ENCODE peak calls at places on chromosome 3, in six cellular contexts. U, Y, X, A, L and W are unnamed samples.

GRCh38 chr3:109803274-109803673 is 465.9 kb upstream of the DPPA4 start:
- DNase-seq in X (no peak), Y (no peak), U (no peak), A (peak; percentile 38), L (no peak), W (no peak)

GRCh38 chr3:145243875-145244274 is 917.1 kb downstream of the PLOD2 start:
- DNase-seq in Y (peak; percentile 85), L (no peak), A (peak; percentile 37), U (no peak), X (no peak), W (peak; percentile 96)

GRCh38 chr3:15636028-15636709 is 34.6 kb downstream of the BTD start:
- DNase-seq in U (no peak), L (no peak), X (no peak), A (peak; percentile 98), Y (peak; percentile 90), W (peak; percentile 94)

GRCh38 chr3:183149915-183150825 is 12.4 kb downstream of the LAMP3 start:
- DNase-seq in X (no peak), A (peak; percentile 34), Y (peak; percentile 27), U (no peak), L (no peak), W (peak; percentile 25)

GRCh38 chr3:113532698-113533533 is 561 bp downstream of the SIDT1 start:
- DNase-seq in U (peak; percentile 30), X (no peak), A (peak; percentile 16), L (no peak), Y (peak; percentile 3), W (no peak)

GRCh38 chr3:53196575-53197407 is 35.8 kb downstream of the PRKCD start:
- DNase-seq in X (no peak), L (no peak), A (peak; percentile 39), U (peak; percentile 26), Y (peak; percentile 70), W (peak; percentile 22)

GRCh38 chr3:122183521-122183892 is at the start of gene CASR:
- DNase-seq in A (no peak), U (no peak), L (no peak), X (no peak), Y (no peak), W (no peak)

GRCh38 chr3:58824285-58824684 is 157.7 kb upstream of the FAM3D start:
- DNase-seq in X (no peak), Y (peak; percentile 65), U (peak; percentile 47), A (peak; percentile 73), L (peak; percentile 12), W (peak; percentile 32)

GRCh38 chr3:112333386-112334334 is 704 bp downstream of the CD200 start:
- DNase-seq in Y (peak; percentile 76), A (peak; percentile 13), L (no peak), U (no peak), X (no peak), W (peak; percentile 48)

GRCh38 chr3:47394140-47394855 is 13.5 kb downstream of the PTPN23 start:
- DNase-seq in A (peak; percentile 66), L (no peak), Y (peak; percentile 51), X (no peak), U (no peak), W (no peak)

GRCh38 chr3:59127071-59127470 is 77.2 kb upstream of the CFAP20DC start:
- DNase-seq in A (peak; percentile 56), L (peak; percentile 30), Y (peak; percentile 28), X (no peak), U (no peak), W (peak; percentile 61)

GRCh38 chr3:114829786-114830185 is 317.3 kb downstream of the ZBTB20 start:
- DNase-seq in U (no peak), A (no peak), X (no peak), L (no peak), Y (no peak), W (no peak)

GRCh38 chr3:187828571-187829452 is 83.5 kb upstream of the BCL6 start:
- DNase-seq in X (no peak), A (no peak), U (no peak), L (no peak), Y (no peak), W (no peak)

GRCh38 chr3:188446791-188447190 is 292.8 kb downstream of the LPP start:
- DNase-seq in X (no peak), U (no peak), Y (no peak), A (no peak), L (no peak), W (no peak)

GRCh38 chr3:104437131-104437750 is 929.5 kb upstream of the ALCAM start:
- DNase-seq in U (no peak), Y (peak; percentile 64), L (no peak), A (peak; percentile 58), X (no peak), W (peak; percentile 89)

GRCh38 chr3:128932516-128933212 is 53.2 kb downstream of the ACAD9 start:
- DNase-seq in A (no peak), L (no peak), Y (no peak), U (no peak), X (no peak), W (no peak)

GRCh38 chr3:10552631-10552943 is 47.2 kb upstream of the ATP2B2 start:
- DNase-seq in Y (no peak), L (no peak), X (no peak), U (no peak), A (no peak), W (no peak)

GRCh38 chr3:136142592-136142991 is 53.5 kb downstream of the MSL2 start:
- DNase-seq in U (no peak), L (no peak), Y (peak; percentile 83), X (no peak), A (peak; percentile 94), W (peak; percentile 91)

GRCh38 chr3:17810759-17811158 is 68.3 kb upstream of the TBC1D5 start:
- DNase-seq in X (no peak), L (no peak), U (no peak), A (peak; percentile 73), Y (peak; percentile 25), W (no peak)

GRCh38 chr3:129417354-129417753 is 11.1 kb downstream of the EFCAB12 start:
- DNase-seq in L (no peak), U (no peak), Y (peak; percentile 92), X (no peak), A (no peak), W (no peak)

GRCh38 chr3:44439499-44440295 is 37.8 kb downstream of the ZNF445 start:
- DNase-seq in Y (peak; percentile 98), A (no peak), U (peak; percentile 100), X (peak; percentile 24), L (peak; percentile 27), W (peak; percentile 85)

GRCh38 chr3:3693593-3693992 is 105.6 kb upstream of the LRRN1 start:
- DNase-seq in U (no peak), Y (no peak), A (no peak), L (no peak), X (no peak), W (no peak)

GRCh38 chr3:42509111-42509510 is 6.7 kb downstream of the VIPR1 start:
- DNase-seq in L (no peak), Y (no peak), X (no peak), U (no peak), A (no peak), W (no peak)

GRCh38 chr3:198088421-198088955 is 128.5 kb downstream of the LMLN start:
- DNase-seq in X (no peak), L (no peak), Y (no peak), A (no peak), U (no peak), W (no peak)

GRCh38 chr3:33428812-33429211 is 11.4 kb downstream of the UBP1 start:
- DNase-seq in A (no peak), Y (no peak), L (no peak), X (no peak), U (no peak), W (no peak)

GRCh38 chr3:135633078-135633477 is 332.4 kb upstream of the PPP2R3A start:
- DNase-seq in U (no peak), X (no peak), A (peak; percentile 6), Y (no peak), L (no peak), W (no peak)

GRCh38 chr3:187049462-187050101 is 89.7 kb downstream of the RPL39L start:
- DNase-seq in X (no peak), A (no peak), Y (no peak), U (no peak), L (no peak), W (no peak)

GRCh38 chr3:158460929-158461328 is 110.1 kb upstream of the MLF1 start:
- DNase-seq in Y (peak; percentile 25), U (peak; percentile 38), L (no peak), A (no peak), X (no peak), W (no peak)

GRCh38 chr3:149955449-149955848 is 15.2 kb downstream of the PFN2 start:
- DNase-seq in Y (no peak), U (no peak), L (no peak), X (no peak), A (peak; percentile 49), W (no peak)

GRCh38 chr3:46656778-46657556 is 36.5 kb downstream of the ALS2CL start:
- DNase-seq in A (no peak), X (no peak), U (no peak), L (no peak), Y (no peak), W (no peak)

GRCh38 chr3:178404966-178405365 is 131.3 kb upstream of the KCNMB2 start:
- DNase-seq in X (no peak), Y (no peak), L (no peak), U (no peak), A (no peak), W (no peak)